ENCODE peak calls at places on chromosomes 7 and 10, in five cellular contexts. I, C, D, O and F are unnamed samples.

GRCh38 chr7:69620063-69620462 is 21.8 kb downstream of the AUTS2 start:
- DNase-seq in I (no peak), C (no peak), D (no peak), O (no peak), F (no peak)

GRCh38 chr10:108597031-108597430 is 1326.3 kb downstream of the XPNPEP1 start:
- DNase-seq in I (no peak), C (no peak), D (no peak), O (no peak), F (no peak)

GRCh38 chr7:65820287-65820950 is 52.5 kb upstream of the VKORC1L1 start:
- DNase-seq in I (no peak), C (no peak), D (no peak), O (no peak), F (no peak)

GRCh38 chr7:102193806-102194205 is 92.9 kb upstream of the SH2B2 start:
- DNase-seq in I (no peak), C (no peak), D (no peak), O (no peak), F (no peak)

GRCh38 chr7:54705436-54705835 is 53.6 kb downstream of the SEC61G start:
- DNase-seq in I (peak; percentile 72), C (no peak), D (no peak), O (peak; percentile 11), F (no peak)

GRCh38 chr7:13778967-13779366 is 210.5 kb downstream of the ETV1 start:
- DNase-seq in I (peak; percentile 71), C (no peak), D (no peak), O (no peak), F (no peak)

GRCh38 chr7:80480566-80480965 is 31.3 kb downstream of the GNAT3 start:
- DNase-seq in I (no peak), C (no peak), D (no peak), O (no peak), F (no peak)

GRCh38 chr10:116160271-116160670 is 112.7 kb downstream of the GFRA1 start:
- DNase-seq in I (no peak), C (no peak), D (no peak), O (no peak), F (no peak)

GRCh38 chr10:69449841-69450240 is 1.4 kb upstream of the TSPAN15 start:
- DNase-seq in I (no peak), C (peak; percentile 83), D (peak; percentile 73), O (peak; percentile 73), F (peak; percentile 60)

GRCh38 chr10:110786172-110786571 is 85.6 kb upstream of the PDCD4 start:
- DNase-seq in I (peak; percentile 20), C (no peak), D (no peak), O (no peak), F (no peak)

GRCh38 chr10:43983856-43984271 is 335.2 kb upstream of the ZNF32 start:
- DNase-seq in I (no peak), C (no peak), D (no peak), O (no peak), F (no peak)
- TF ChIP-seq CTCF in I (no peak), C (no peak), D (no peak), O (no peak), F (no peak)

GRCh38 chr7:52925332-52925731 is 110.1 kb upstream of the POM121L12 start:
- DNase-seq in I (no peak), C (no peak), D (no peak), O (no peak), F (no peak)
- TF ChIP-seq CTCF in I (no peak), C (no peak), D (no peak), O (no peak), F (no peak)

GRCh38 chr7:155402941-155403340 is 55.0 kb upstream of the EN2 start:
- DNase-seq in I (no peak), C (no peak), D (no peak), O (no peak), F (no peak)

GRCh38 chr7:155408657-155409586 is 49.0 kb upstream of the EN2 start:
- DNase-seq in I (no peak), C (no peak), D (no peak), O (peak; percentile 13), F (peak; percentile 29)

GRCh38 chr7:155407799-155408198 is 50.1 kb upstream of the EN2 start:
- DNase-seq in I (no peak), C (no peak), D (no peak), O (no peak), F (no peak)

GRCh38 chr7:155404976-155405375 is 53.0 kb upstream of the EN2 start:
- DNase-seq in I (no peak), C (no peak), D (no peak), O (no peak), F (peak; percentile 16)

GRCh38 chr7:155405399-155406318 is 52.3 kb upstream of the EN2 start:
- DNase-seq in I (no peak), C (no peak), D (no peak), O (no peak), F (peak; percentile 23)
- TF ChIP-seq CTCF in I (no peak), C (no peak), D (no peak), O (no peak), F (no peak)

GRCh38 chr10:74738543-74738942 is 87.9 kb upstream of the KAT6B start:
- DNase-seq in I (no peak), C (no peak), D (no peak), O (peak; percentile 27), F (no peak)

GRCh38 chr10:74745449-74745848 is 81.0 kb upstream of the KAT6B start:
- DNase-seq in I (no peak), C (no peak), D (no peak), O (no peak), F (no peak)

GRCh38 chr10:74746813-74747212 is 79.6 kb upstream of the KAT6B start:
- DNase-seq in I (no peak), C (no peak), D (no peak), O (no peak), F (no peak)

GRCh38 chr10:74738985-74739567 is 87.3 kb upstream of the KAT6B start:
- DNase-seq in I (no peak), C (peak; percentile 43), D (no peak), O (peak; percentile 97), F (peak; percentile 68)

DNA sequence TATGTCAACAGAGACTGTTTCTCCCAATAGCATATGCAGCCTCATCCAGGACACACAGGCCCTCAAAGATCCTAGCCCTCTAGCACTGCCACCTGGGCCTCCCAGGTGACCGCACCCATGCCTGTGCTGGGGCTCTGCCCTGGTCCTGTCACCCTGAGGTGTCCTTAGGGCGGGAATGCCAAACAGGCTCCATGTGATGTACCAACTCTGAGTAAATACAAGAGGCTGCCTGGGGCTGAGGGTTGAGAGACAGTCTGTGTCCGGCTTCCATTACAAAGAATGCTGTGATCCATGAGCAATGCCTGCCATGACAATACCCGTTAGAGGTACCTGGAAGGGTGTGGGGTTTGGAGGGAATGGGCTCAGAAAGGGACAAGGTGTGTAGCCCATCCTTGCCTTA is 83.0 kb upstream of the KAT6B start:
- DNase-seq in I (no peak), C (no peak), D (no peak), O (no peak), F (no peak)
- TF ChIP-seq CTCF in I (no peak), C (no peak), D (no peak), O (no peak), F (no peak)

GRCh38 chr10:100998991-100999741 is 442 bp upstream of the LZTS2 start:
- DNase-seq in I (peak; percentile 60), C (peak; percentile 84), D (peak; percentile 84), O (peak; percentile 82), F (peak; percentile 97)
- TF ChIP-seq CTCF in I (peak; percentile 85), C (peak; percentile 98), D (peak; percentile 99), O (peak; percentile 87), F (peak; percentile 69)

DNA sequence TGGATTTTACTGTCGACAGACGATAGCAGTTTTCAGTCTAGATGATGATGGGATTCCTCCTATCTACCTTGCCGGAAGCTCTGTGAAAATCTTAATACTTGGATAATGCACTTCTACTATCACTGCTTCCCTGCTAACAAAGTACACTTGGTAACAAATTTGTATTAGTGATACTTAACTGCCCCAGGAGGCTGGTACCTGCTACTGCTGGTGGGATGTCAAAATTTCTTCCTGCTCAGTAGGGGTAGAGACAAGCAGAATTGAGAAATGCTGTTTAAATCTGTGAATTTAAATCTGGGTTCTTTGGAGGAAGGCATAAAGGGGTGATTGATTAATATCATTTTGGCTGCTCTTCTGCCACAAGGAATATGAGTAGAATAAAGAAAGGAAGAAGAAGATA is 99.8 kb upstream of the STRIP2 start:
- DNase-seq in I (no peak), C (no peak), D (no peak), O (no peak), F (no peak)
- TF ChIP-seq CTCF in I (no peak), C (no peak), D (no peak), O (no peak), F (no peak)

DNA sequence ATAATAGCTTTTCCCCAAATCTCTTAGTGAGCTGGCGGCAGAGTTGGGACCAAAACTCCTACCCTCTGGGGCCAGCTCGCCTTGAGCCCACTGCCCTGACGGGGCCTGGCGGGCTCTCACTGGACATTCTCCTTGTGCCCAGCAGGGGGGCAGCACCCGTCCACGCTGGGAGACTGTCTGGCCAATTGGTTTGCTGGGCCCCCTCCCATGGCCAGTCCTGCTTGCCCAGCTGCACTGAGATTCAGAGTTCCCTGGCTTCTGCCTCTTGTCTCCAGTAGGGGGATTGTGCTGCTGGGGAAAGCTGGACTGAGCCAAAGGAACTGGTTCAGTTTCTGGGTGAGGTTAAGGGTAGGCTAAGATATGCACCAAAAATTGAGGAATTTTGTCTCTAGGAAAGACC is 59.8 kb downstream of the RAMP3 start:
- DNase-seq in I (no peak), C (no peak), D (no peak), O (no peak), F (no peak)
- TF ChIP-seq CTCF in I (peak; percentile 52), C (peak; percentile 10), D (peak; percentile 15), O (peak; percentile 24), F (no peak)

DNA sequence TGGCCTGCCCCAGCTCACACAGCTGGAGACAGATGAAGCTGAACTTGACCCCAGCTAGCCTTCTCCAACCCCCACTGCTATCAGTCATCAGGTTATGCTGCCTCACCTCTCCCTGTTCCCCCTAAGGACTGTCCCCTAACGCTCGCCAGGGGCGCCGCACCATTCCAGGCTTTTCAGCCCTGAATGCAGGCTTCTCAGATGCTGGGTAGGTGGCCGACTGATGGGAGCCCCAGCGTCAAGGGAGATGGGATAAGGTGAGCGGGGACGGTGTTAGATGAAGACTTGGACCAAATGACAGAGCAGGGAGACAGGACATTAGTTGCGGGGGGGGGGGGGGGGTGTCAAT is 15.8 kb upstream of the OPALIN start:
- DNase-seq in I (no peak), C (no peak), D (no peak), O (no peak), F (no peak)
- TF ChIP-seq CTCF in I (no peak), C (no peak), D (no peak), O (no peak), F (no peak)